ENCODE peak calls at places on chromosomes 12 and 14, in seven cellular contexts. Q, W, Y, N, G, H and E are unnamed samples.
A peak's percentile ranks its signal among the peaks of the same experiment; 100 is the strongest.

GRCh38 chr12:53860426-53861223 is 78.0 kb upstream of the HOXC13 start:
- DNase-seq in Q (no peak), W (no peak), Y (no peak), N (peak; percentile 60), G (no peak), H (no peak), E (no peak)

GRCh38 chr14:103134919-103135318 is 11.7 kb downstream of the TNFAIP2 start:
- DNase-seq in Q (no peak), W (no peak), Y (no peak), N (no peak), G (no peak), H (no peak), E (no peak)

GRCh38 chr12:11593013-11593412 is 56.5 kb upstream of the ETV6 start:
- DNase-seq in Q (no peak), W (no peak), Y (no peak), N (no peak), G (no peak), H (no peak), E (no peak)

GRCh38 chr12:61860439-61860838 is 399.8 kb upstream of the USP15 start:
- DNase-seq in Q (no peak), W (no peak), Y (no peak), N (no peak), G (no peak), H (no peak), E (no peak)

GRCh38 chr12:132204064-132204821 is 60.0 kb downstream of the NOC4L start:
- DNase-seq in Q (no peak), W (no peak), Y (no peak), N (no peak), G (no peak), H (no peak), E (no peak)

GRCh38 chr12:94731733-94732360 is 81.5 kb upstream of the TMCC3 start:
- DNase-seq in Q (no peak), W (no peak), Y (no peak), N (no peak), G (no peak), H (no peak), E (no peak)

GRCh38 chr14:37870170-37870569 is 274.7 kb downstream of the TTC6 start:
- DNase-seq in Q (no peak), W (no peak), Y (no peak), N (no peak), G (no peak), H (no peak), E (no peak)

GRCh38 chr14:97159124-97159523 is 361.9 kb downstream of the VRK1 start:
- DNase-seq in Q (no peak), W (no peak), Y (no peak), N (no peak), G (no peak), H (no peak), E (no peak)

GRCh38 chr12:114679942-114680341 is 4.0 kb downstream of the TBX3 start:
- DNase-seq in Q (no peak), W (no peak), Y (no peak), N (no peak), G (no peak), H (no peak), E (no peak)

GRCh38 chr12:121949643-121950397 is 31.4 kb downstream of the CFAP251 start:
- DNase-seq in Q (no peak), W (no peak), Y (no peak), N (peak; percentile 86), G (peak; percentile 90), H (no peak), E (no peak)

GRCh38 chr12:14843425-14843887 is at the start of gene ART4:
- DNase-seq in Q (no peak), W (no peak), Y (no peak), N (no peak), G (peak; percentile 55), H (no peak), E (no peak)

GRCh38 chr12:107320929-107321618 is 227.7 kb upstream of the CRY1 start:
- DNase-seq in Q (peak; percentile 68), W (peak; percentile 89), Y (no peak), N (peak; percentile 40), G (peak; percentile 18), H (no peak), E (no peak)

GRCh38 chr12:2891240-2892053 is 756 bp downstream of the TULP3 start:
- DNase-seq in Q (peak; percentile 39), W (peak; percentile 89), Y (peak; percentile 33), N (peak; percentile 77), G (peak; percentile 67), H (peak; percentile 17), E (no peak)

GRCh38 chr14:89534896-89535615 is 118.0 kb upstream of the FOXN3 start:
- DNase-seq in Q (no peak), W (no peak), Y (no peak), N (peak; percentile 45), G (peak; percentile 58), H (no peak), E (no peak)

GRCh38 chr12:42039146-42039545 is 105.5 kb downstream of the GXYLT1 start:
- DNase-seq in Q (no peak), W (no peak), Y (no peak), N (peak; percentile 83), G (peak; percentile 58), H (no peak), E (no peak)

GRCh38 chr12:12736759-12737676 is 19.9 kb downstream of the CDKN1B start:
- DNase-seq in Q (peak; percentile 75), W (no peak), Y (peak; percentile 62), N (peak; percentile 85), G (peak; percentile 67), H (peak; percentile 70), E (no peak)

GRCh38 chr14:74238974-74239847 is at the start of gene VSX2:
- DNase-seq in Q (no peak), W (no peak), Y (no peak), N (no peak), G (no peak), H (no peak), E (no peak)

GRCh38 chr14:102824832-102825231 is 47.6 kb downstream of the TRAF3 start:
- DNase-seq in Q (no peak), W (no peak), Y (peak; percentile 18), N (peak; percentile 64), G (peak; percentile 49), H (no peak), E (peak; percentile 72)

GRCh38 chr12:125552223-125552747 is 487.1 kb downstream of the AACS start:
- DNase-seq in Q (no peak), W (no peak), Y (no peak), N (no peak), G (no peak), H (peak; percentile 5), E (no peak)

GRCh38 chr14:23114669-23115491 is 4.2 kb downstream of the CEBPE start:
- DNase-seq in Q (no peak), W (peak; percentile 77), Y (no peak), N (peak; percentile 98), G (peak; percentile 94), H (no peak), E (no peak)

GRCh38 chr12:122004633-122005071 is 17.0 kb upstream of the BCL7A start:
- DNase-seq in Q (peak; percentile 80), W (no peak), Y (no peak), N (no peak), G (no peak), H (no peak), E (no peak)

GRCh38 chr12:104689630-104690029 is 232.9 kb downstream of the CHST11 start:
- DNase-seq in Q (no peak), W (no peak), Y (no peak), N (no peak), G (no peak), H (no peak), E (no peak)

GRCh38 chr12:69442894-69443293 is 27.3 kb upstream of the FRS2 start:
- DNase-seq in Q (no peak), W (no peak), Y (no peak), N (peak; percentile 61), G (peak; percentile 99), H (no peak), E (no peak)

GRCh38 chr14:75811862-75812505 is 150.9 kb downstream of the TTLL5 start:
- DNase-seq in Q (no peak), W (no peak), Y (no peak), N (no peak), G (no peak), H (no peak), E (no peak)

GRCh38 chr12:18090093-18090492 is at the start of gene RERGL:
- DNase-seq in Q (no peak), W (no peak), Y (no peak), N (no peak), G (no peak), H (no peak), E (no peak)

GRCh38 chr14:26526132-26526531 is 71.7 kb downstream of the NOVA1 start:
- DNase-seq in Q (no peak), W (no peak), Y (no peak), N (no peak), G (peak; percentile 17), H (no peak), E (no peak)

GRCh38 chr14:80426686-80427085 is 215.4 kb upstream of the DIO2 start:
- DNase-seq in Q (no peak), W (no peak), Y (no peak), N (peak; percentile 58), G (peak; percentile 67), H (no peak), E (no peak)